ENCODE peak calls at places on chromosomes 6 and 20, in four cellular contexts. I is H1, X is K562, L is GM12878. J is an unnamed sample.

GRCh38 chr20:4951299-4951698 is 50.0 kb downstream of the SLC23A2 start:
- DNase-seq in X (no peak), L (no peak), I (no peak), J (peak)

GRCh38 chr6:139473239-139473701 is 98.8 kb upstream of the CITED2 start:
- DNase-seq in I (no peak), X (no peak), L (no peak), J (no peak)

GRCh38 chr6:117483004-117483644 is 650 bp downstream of the DCBLD1 start:
- DNase-seq in L (no peak), X (peak), I (peak), J (no peak)

GRCh38 chr20:41050361-41051019 is 21.9 kb downstream of the TOP1 start:
- DNase-seq in X (peak), L (no peak), I (no peak), J (no peak)

GRCh38 chr20:45892049-45892816 is 1.1 kb downstream of the CTSA start:
- DNase-seq in L (no peak), I (no peak), X (peak), J (no peak)

GRCh38 chr20:61534346-61534745 is 282.3 kb downstream of the CDH4 start:
- DNase-seq in I (no peak), X (no peak), L (no peak), J (no peak)

GRCh38 chr6:77403424-77403823 is 59.9 kb downstream of the HTR1B start:
- DNase-seq in X (no peak), I (no peak), L (no peak), J (peak)

GRCh38 chr20:52972965-52973819 is 1.0 kb downstream of the TSHZ2 start:
- DNase-seq in L (no peak), I (peak), X (no peak), J (no peak)

GRCh38 chr6:111580826-111581505 is 24.7 kb downstream of the TRAF3IP2 start:
- DNase-seq in I (no peak), L (no peak), X (no peak), J (no peak)

GRCh38 chr20:42204261-42204660 is 586.1 kb upstream of the CHD6 start:
- DNase-seq in I (no peak), X (peak), L (no peak), J (no peak)

GRCh38 chr6:49606696-49607390 is 29.8 kb downstream of the RHAG start:
- DNase-seq in L (peak), I (no peak), X (peak), J (peak)

GRCh38 chr6:127190552-127190951 is 72.1 kb downstream of the RSPO3 start:
- DNase-seq in I (no peak), X (peak), L (no peak), J (peak)

GRCh38 chr20:58306421-58307261 is 2.9 kb upstream of the RAB22A start:
- DNase-seq in X (peak), L (peak), I (no peak), J (no peak)

GRCh38 chr20:535958-536357 is 7.6 kb downstream of the CSNK2A1 start:
- DNase-seq in X (no peak), L (no peak), I (no peak), J (no peak)

GRCh38 chr6:147201885-147202515 is 2.2 kb upstream of the STXBP5 start:
- DNase-seq in L (no peak), I (no peak), X (peak), J (no peak)

GRCh38 chr6:138417493-138418117 is 13.6 kb downstream of the HEBP2 start:
- DNase-seq in L (no peak), I (no peak), X (no peak), J (no peak)

GRCh38 chr20:38790210-38791053 is 15.1 kb upstream of the PPP1R16B start:
- DNase-seq in I (no peak), X (peak), L (no peak), J (peak)

GRCh38 chr6:128098000-128098581 is 197.2 kb upstream of the THEMIS start:
- DNase-seq in L (no peak), I (no peak), X (no peak), J (no peak)

GRCh38 chr20:21125072-21125848 is 622 bp upstream of the KIZ start:
- DNase-seq in I (no peak), L (no peak), X (peak), J (peak)

GRCh38 chr6:1614767-1615650 is 5.3 kb downstream of the FOXC1 start:
- DNase-seq in I (no peak), L (no peak), X (no peak), J (no peak)

GRCh38 chr20:10201321-10201870 is 17.2 kb upstream of the SNAP25 start:
- DNase-seq in L (no peak), X (no peak), I (no peak), J (no peak)

GRCh38 chr6:39206250-39206721 is 23.0 kb downstream of the KCNK5 start:
- DNase-seq in L (no peak), X (peak), I (no peak), J (no peak)

GRCh38 chr6:48449002-48449401 is 338.0 kb upstream of the PTCHD4 start:
- DNase-seq in X (no peak), I (no peak), L (no peak), J (no peak)

GRCh38 chr6:2055914-2056313 is 189.5 kb downstream of the GMDS start:
- DNase-seq in X (no peak), L (no peak), I (no peak), J (no peak)

GRCh38 chr6:30463651-30464618 is 25.4 kb upstream of the HLA-E start:
- DNase-seq in X (no peak), I (no peak), L (peak), J (no peak)

GRCh38 chr20:57205625-57206219 is 60.7 kb downstream of the BMP7 start:
- DNase-seq in L (no peak), X (no peak), I (no peak), J (peak)

GRCh38 chr20:5290596-5290995 is 26.2 kb downstream of the PROKR2 start:
- DNase-seq in L (no peak), X (no peak), I (no peak), J (no peak)

GRCh38 chr6:82870582-82871172 is 195.0 kb downstream of the UBE3D start:
- DNase-seq in I (no peak), X (no peak), L (no peak), J (no peak)

GRCh38 chr6:163965426-163966348 is 551.2 kb downstream of the QKI start:
- DNase-seq in I (no peak), L (no peak), X (no peak), J (no peak)

GRCh38 chr6:132257561-132257960 is 143.7 kb downstream of the MOXD1 start:
- DNase-seq in L (no peak), I (no peak), X (no peak), J (no peak)

GRCh38 chr20:33684533-33685327 is 1.5 kb downstream of the E2F1 start:
- DNase-seq in I (no peak), X (no peak), L (no peak), J (no peak)

GRCh38 chr20:33686984-33687366 is 790 bp upstream of the E2F1 start:
- DNase-seq in X (no peak), L (no peak), I (no peak), J (no peak)

GRCh38 chr20:33687370-33687915 is 1.3 kb upstream of the E2F1 start:
- DNase-seq in X (no peak), L (no peak), I (no peak), J (no peak)

GRCh38 chr20:33685328-33686007 is 717 bp downstream of the E2F1 start:
- DNase-seq in L (peak), X (peak), I (peak), J (no peak)

DNA sequence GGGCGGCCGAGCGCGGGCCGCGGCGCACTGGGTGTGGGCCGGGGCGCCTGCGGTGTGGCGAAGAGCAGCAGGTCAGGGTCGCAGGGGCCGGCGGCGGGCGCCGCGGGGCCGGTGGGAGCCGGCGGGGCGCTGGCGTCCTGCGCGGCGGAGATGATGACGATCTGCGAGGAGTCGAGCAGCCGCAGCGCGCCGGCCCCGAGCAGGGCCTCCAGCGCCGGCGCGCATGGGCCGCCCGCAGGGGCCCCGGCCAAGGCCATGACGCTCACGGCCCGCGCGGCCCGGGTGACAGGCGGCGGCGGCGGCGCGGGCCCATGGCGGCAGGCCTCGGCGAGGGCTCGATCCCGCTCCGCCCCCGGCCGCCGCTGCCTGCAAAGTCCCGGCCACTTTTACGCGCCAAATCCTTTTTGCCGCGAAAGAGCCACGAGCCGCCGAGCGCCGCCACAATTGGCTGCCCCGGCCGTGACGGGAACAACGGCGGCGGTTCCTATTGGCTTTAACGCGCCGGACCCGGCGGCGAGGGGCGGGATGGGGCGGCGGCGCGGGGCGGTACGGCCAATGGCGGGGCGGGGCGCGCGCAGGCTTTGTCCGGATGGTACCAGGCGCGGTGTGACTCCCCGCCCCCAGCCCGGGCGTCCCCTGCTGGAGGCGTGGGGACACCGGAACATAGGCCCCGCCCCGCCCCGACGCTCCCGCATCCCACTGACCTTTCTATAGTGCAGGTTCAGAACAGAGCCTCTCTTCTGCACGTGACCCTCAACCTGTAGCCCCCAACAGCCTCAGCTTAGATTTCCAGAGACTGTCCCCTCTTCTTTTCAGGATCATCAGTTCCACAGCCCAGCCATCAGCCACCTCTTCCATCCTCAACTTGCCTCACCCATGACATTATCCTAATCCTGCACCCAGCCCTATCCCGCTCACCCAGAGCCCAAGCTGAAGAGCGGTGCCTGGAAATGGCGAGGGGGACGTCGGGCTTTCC is at the start of gene E2F1:
- DNase-seq in I (peak), X (peak), L (peak), J (peak)
- H3K4me3 ChIP-seq in I (peak), X (peak), L (peak), J (peak)

GRCh38 chr20:34084227-34084923 is 27.7 kb downstream of the EIF2S2 start:
- DNase-seq in L (no peak), X (peak), I (no peak), J (no peak)
- TF ChIP-seq EGR1 in L (no peak), X (no peak), I (no peak), J (no peak)

GRCh38 chr6:88167625-88167937 is 1.4 kb upstream of the CNR1 start:
- DNase-seq in I (no peak), L (no peak), X (no peak), J (no peak)
- H3K4me3 ChIP-seq in I (peak), L (no peak), X (no peak), J (no peak)

DNA sequence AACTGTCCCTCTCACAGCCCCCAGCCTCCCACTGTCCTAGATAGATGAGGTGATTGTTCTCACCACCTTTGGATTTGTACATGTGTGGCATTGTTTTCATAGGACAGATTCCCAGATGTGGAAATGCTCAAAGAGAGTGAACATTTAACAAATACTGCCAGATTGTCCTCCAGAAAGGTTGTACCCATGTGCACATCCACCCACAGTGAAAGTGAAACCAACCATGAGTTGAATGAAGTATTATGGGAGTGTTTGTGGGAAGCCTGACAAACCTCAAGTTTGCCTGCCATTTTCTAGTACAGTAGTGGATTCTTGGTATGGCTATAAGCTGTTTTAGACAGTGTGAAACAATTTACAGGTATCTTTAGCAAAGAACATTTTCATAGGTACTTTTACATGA is 42.7 kb downstream of the ANKRD6 start:
- DNase-seq in L (peak), I (no peak), X (no peak), J (no peak)
- TF ChIP-seq EGR1 in L (no peak), I (no peak), X (no peak), J (no peak)

GRCh38 chr20:62824476-62825287 is 7.8 kb downstream of the COL9A3 start:
- DNase-seq in X (peak), I (peak), L (no peak), J (no peak)
- H3K4me3 ChIP-seq in X (peak), I (no peak), L (peak), J (peak)

GRCh38 chr6:45415315-45415714 is 37.6 kb upstream of the SUPT3H start:
- DNase-seq in X (no peak), I (no peak), L (no peak), J (no peak)

GRCh38 chr6:45417461-45417860 is 39.7 kb upstream of the SUPT3H start:
- DNase-seq in X (no peak), L (no peak), I (no peak), J (no peak)

GRCh38 chr6:45416700-45417099 is 39.0 kb upstream of the SUPT3H start:
- DNase-seq in I (no peak), X (no peak), L (no peak), J (no peak)

GRCh38 chr6:45415778-45416518 is 38.2 kb upstream of the SUPT3H start:
- DNase-seq in L (no peak), I (no peak), X (no peak), J (no peak)

DNA sequence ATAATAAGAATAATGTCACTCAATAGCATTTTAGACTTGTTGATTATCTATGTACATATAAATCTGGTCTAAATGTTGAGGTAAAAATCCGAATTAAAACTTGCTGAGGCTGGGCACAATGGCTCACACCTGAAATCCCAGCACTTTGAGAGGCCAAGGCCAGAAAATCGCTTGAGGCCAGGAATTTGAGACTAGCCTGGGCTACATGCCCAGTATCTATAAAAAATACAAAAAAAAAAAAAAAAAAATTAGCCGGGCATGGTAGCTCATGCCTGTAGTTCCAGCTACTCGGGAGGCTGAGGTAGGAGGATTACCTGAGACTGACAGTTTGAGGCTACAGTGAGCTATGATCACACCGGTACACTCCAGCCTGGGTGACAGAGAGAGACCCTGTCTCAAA is 34.2 kb upstream of the SUPT3H start:
- DNase-seq in I (no peak), X (no peak), L (no peak), J (no peak)
- TF ChIP-seq EGR1 in I (no peak), X (no peak), L (no peak), J (no peak)

DNA sequence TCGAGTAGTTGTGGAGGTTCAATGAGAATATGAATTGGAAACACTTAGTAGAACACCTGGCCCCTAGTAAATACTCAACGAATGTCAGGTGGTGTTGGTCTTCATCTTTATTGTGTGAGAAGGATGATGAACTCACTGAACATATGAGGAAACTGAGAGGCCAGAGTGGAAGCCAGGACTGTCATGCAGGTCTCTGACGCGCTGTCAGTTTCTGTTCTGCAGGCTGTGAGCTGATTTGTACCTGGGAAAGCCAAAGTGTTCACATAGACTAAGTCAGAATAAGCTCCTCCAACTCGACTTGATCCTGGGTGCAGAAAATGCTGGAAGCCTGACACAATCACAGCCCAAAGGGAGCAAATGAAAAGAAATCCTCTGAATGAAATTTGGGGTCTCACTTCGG is 222.2 kb downstream of the LY86 start:
- DNase-seq in I (no peak), X (no peak), L (no peak), J (no peak)
- H3K4me3 ChIP-seq in I (no peak), X (no peak), L (peak), J (no peak)

GRCh38 chr6:168097621-168098430 is 18.8 kb upstream of the FRMD1 start:
- DNase-seq in X (no peak), L (no peak), I (no peak), J (no peak)
- TF ChIP-seq EGR1 in X (no peak), L (no peak), I (no peak), J (no peak)

GRCh38 chr6:27593861-27594260 is 121.0 kb upstream of the ZNF184 start:
- DNase-seq in I (peak), X (no peak), L (no peak), J (no peak)
- H3K4me3 ChIP-seq in I (peak), X (peak), L (peak), J (no peak)

J was measured in HCT116.